ENCODE peak calls at places on chromosomes 1 and 21, in seven cellular contexts. W is tibial artery; R is CD4-positive, alpha-beta memory T cell; C is cardiac muscle cell; F is spleen; D is left lung; I is hepatocyte. V is an unnamed sample.
A peak's percentile ranks its signal among the peaks of the same experiment; 100 is the strongest.

GRCh38 chr1:167722152-167722869 is 529 bp downstream of the MPZL1 start:
- DNase-seq in W (peak; percentile 70), R (peak; percentile 25), C (peak; percentile 79), F (no peak), D (peak; percentile 59), I (peak; percentile 70), V (peak; percentile 90)

GRCh38 chr1:87450615-87451209 is 122.0 kb downstream of the LMO4 start:
- DNase-seq in W (no peak), R (peak; percentile 42), C (no peak), F (no peak), D (no peak), I (peak; percentile 8), V (peak; percentile 16)

GRCh38 chr1:97925161-97925560 is 4.3 kb upstream of the DPYD start:
- DNase-seq in W (no peak), R (no peak), C (no peak), F (no peak), D (no peak), I (no peak), V (no peak)

GRCh38 chr1:15525043-15525958 is 1.3 kb upstream of the CASP9 start:
- DNase-seq in W (peak; percentile 100), R (no peak), C (no peak), F (no peak), D (no peak), I (peak; percentile 31), V (no peak)

GRCh38 chr1:29286194-29286767 is 50.0 kb downstream of the PTPRU start:
- DNase-seq in W (no peak), R (no peak), C (no peak), F (no peak), D (no peak), I (peak; percentile 3), V (no peak)

GRCh38 chr1:226971765-226972164 is 31.7 kb downstream of the COQ8A start:
- DNase-seq in W (no peak), R (no peak), C (no peak), F (no peak), D (no peak), I (no peak), V (no peak)

GRCh38 chr1:51264470-51264869 is 28.4 kb downstream of the RNF11 start:
- DNase-seq in W (no peak), R (no peak), C (no peak), F (no peak), D (no peak), I (peak; percentile 31), V (no peak)

GRCh38 chr1:48859429-48859828 is 82.7 kb upstream of the BEND5 start:
- DNase-seq in W (no peak), R (no peak), C (no peak), F (no peak), D (no peak), I (no peak), V (no peak)

GRCh38 chr1:36517415-36517814 is 34.7 kb upstream of the CSF3R start:
- DNase-seq in W (peak; percentile 43), R (no peak), C (peak; percentile 13), F (no peak), D (no peak), I (no peak), V (no peak)

GRCh38 chr1:243525085-243525487 is 269.2 kb downstream of the SDCCAG8 start:
- DNase-seq in W (no peak), R (no peak), C (no peak), F (no peak), D (no peak), I (no peak), V (peak; percentile 2)

GRCh38 chr1:44688760-44689446 is 14.4 kb downstream of the ARMH1 start:
- DNase-seq in W (no peak), R (no peak), C (no peak), F (peak; percentile 11), D (peak; percentile 40), I (no peak), V (no peak)

GRCh38 chr21:33036430-33037162 is 10.9 kb downstream of the OLIG2 start:
- DNase-seq in W (no peak), R (no peak), C (no peak), F (peak; percentile 86), D (peak; percentile 64), I (no peak), V (peak; percentile 67)

GRCh38 chr1:54904476-54905048 is 17.6 kb upstream of the DHCR24 start:
- DNase-seq in W (no peak), R (no peak), C (peak; percentile 15), F (no peak), D (no peak), I (no peak), V (no peak)

GRCh38 chr1:58155418-58156123 is 391.0 kb downstream of the OMA1 start:
- DNase-seq in W (no peak), R (no peak), C (peak; percentile 68), F (no peak), D (no peak), I (peak; percentile 33), V (peak; percentile 18)

GRCh38 chr21:42830456-42831455 is 48.6 kb downstream of the WDR4 start:
- DNase-seq in W (no peak), R (no peak), C (no peak), F (peak; percentile 69), D (no peak), I (no peak), V (no peak)

GRCh38 chr1:31095298-31095981 is 29.9 kb upstream of the PUM1 start:
- DNase-seq in W (no peak), R (no peak), C (no peak), F (no peak), D (no peak), I (no peak), V (no peak)

GRCh38 chr1:24107462-24108225 is 4.3 kb downstream of the MYOM3 start:
- DNase-seq in W (no peak), R (no peak), C (no peak), F (peak; percentile 44), D (no peak), I (peak; percentile 80), V (peak; percentile 57)

GRCh38 chr1:244735404-244735803 is 82.5 kb downstream of the DESI2 start:
- DNase-seq in W (no peak), R (no peak), C (no peak), F (no peak), D (no peak), I (no peak), V (no peak)

GRCh38 chr1:110750446-110751029 is 75.8 kb upstream of the KCNA3 start:
- DNase-seq in W (no peak), R (no peak), C (no peak), F (no peak), D (no peak), I (no peak), V (no peak)

GRCh38 chr1:19949016-19949415 is 25.6 kb upstream of the PLA2G2E start:
- DNase-seq in W (no peak), R (no peak), C (no peak), F (no peak), D (no peak), I (no peak), V (no peak)

GRCh38 chr1:26041978-26042377 is 3.9 kb downstream of the SLC30A2 start:
- DNase-seq in W (no peak), R (no peak), C (no peak), F (no peak), D (no peak), I (no peak), V (no peak)
- H3K27me3 ChIP-seq in W (peaks cover 67% of the 10 kb centered on the region), R (peaks cover 12% of the 10 kb centered on the region), C (peaks cover 37% of the 10 kb centered on the region), F (peaks cover 27% of the 10 kb centered on the region), D (peaks cover 28% of the 10 kb centered on the region), I (peaks cover 41% of the 10 kb centered on the region), V (peaks cover 50% of the 10 kb centered on the region)

GRCh38 chr1:246681822-246682221 is 42.4 kb upstream of the SCCPDH start:
- DNase-seq in W (no peak), R (no peak), C (no peak), F (no peak), D (no peak), I (no peak), V (no peak)
- H3K4me3 ChIP-seq in W (no peak overlapping the region), R (no peak overlapping the region), C (no peak overlapping the region), F (no peak overlapping the region), D (no peak overlapping the region), I (no peak overlapping the region), V (no peak overlapping the region)

GRCh38 chr21:27825035-27825434 is 858.1 kb upstream of the ADAMTS5 start:
- DNase-seq in W (no peak), R (no peak), C (peak; percentile 51), F (no peak), D (no peak), I (no peak), V (peak; percentile 39)

GRCh38 chr21:27823652-27824201 is 856.8 kb upstream of the ADAMTS5 start:
- DNase-seq in W (no peak), R (no peak), C (no peak), F (no peak), D (no peak), I (no peak), V (no peak)

GRCh38 chr21:27831177-27831576 is 864.3 kb upstream of the ADAMTS5 start:
- DNase-seq in W (no peak), R (no peak), C (no peak), F (no peak), D (no peak), I (no peak), V (no peak)

GRCh38 chr21:27831821-27832569 is 865.1 kb upstream of the ADAMTS5 start:
- DNase-seq in W (no peak), R (no peak), C (no peak), F (no peak), D (no peak), I (no peak), V (no peak)

DNA sequence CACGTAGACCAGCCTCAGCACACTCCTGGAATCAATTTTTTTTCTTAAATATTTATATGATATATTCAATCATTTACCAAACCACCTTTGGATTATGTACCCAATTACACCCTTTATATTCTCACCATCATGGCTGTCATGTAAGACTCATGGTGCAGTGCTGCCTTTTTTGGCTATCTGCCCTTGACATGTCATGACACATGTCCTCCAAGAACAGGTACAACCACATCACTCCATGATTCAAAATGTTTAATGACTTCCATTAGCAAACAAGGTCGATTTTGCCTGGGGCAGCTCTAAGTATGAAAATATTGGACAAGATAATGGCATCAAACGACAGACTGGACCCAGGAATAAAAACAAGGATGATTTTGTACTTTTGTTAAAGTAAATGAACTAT is 861.1 kb upstream of the ADAMTS5 start:
- DNase-seq in W (no peak), R (no peak), C (no peak), F (no peak), D (no peak), I (no peak), V (no peak)
- H3K27me3 ChIP-seq in W (no peaks in the 10 kb centered on the region), R (no peaks in the 10 kb centered on the region), C (no peaks in the 10 kb centered on the region), F (no peaks in the 10 kb centered on the region), D (no peaks in the 10 kb centered on the region), I (no peaks in the 10 kb centered on the region), V (no peaks in the 10 kb centered on the region)

DNA sequence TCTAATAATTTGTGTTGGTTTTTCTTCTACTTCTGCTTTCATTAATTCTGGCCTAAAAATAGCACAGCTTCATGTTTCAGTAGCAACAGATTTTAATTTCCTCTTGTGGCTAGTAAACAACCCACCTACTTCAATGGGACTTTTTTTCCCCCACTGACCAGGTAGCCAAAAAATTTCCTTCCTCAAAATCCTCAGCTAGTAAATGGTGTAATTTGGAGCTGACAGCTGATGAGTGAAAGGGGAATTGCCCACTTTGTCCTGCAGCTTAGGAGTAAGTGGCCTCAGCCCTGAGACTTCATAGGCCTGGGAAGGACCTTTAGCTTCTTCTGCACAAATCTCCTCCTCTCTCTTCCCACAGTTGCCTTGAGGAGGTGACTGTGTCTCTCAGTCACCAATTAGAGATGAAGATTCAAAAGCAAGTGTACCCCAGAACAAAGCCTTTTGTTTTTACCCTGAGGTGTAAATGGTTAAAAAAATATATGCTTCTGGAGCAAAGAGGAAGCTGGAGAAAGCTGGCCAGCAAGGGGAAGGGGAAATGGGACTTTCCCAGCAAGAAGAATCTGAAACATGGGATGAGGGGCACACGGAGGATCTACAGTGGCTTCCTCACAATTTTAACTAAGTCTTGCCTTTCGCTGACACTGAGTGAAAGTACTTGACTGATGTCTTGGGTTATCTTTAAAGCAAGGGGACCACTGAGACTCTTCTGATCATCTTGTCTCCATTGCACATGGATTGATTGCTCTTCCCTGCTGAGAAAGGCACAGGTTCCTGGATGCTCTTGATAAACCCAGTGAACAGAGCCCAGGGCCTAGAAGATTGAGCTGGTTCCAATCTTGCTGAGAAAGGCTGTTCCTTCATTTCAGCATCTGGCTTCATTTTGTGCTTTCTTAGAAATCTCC is 35.8 kb upstream of the VCAM1 start:
- DNase-seq in W (no peak), R (no peak), C (no peak), F (no peak), D (no peak), I (no peak), V (no peak)
- H3K4me3 ChIP-seq in W (no peak overlapping the region), R (no peak overlapping the region), C (no peak overlapping the region), F (no peak overlapping the region), D (no peak overlapping the region), I (no peak overlapping the region), V (no peak overlapping the region)